ENCODE peak calls at places on chromosome 21, in six cellular contexts. One of them, this sample, is unnamed.

GRCh38 chr21:33898546-33898945 is 17.1 kb downstream of the ATP5PO start:
- DNase-seq in fibroblast of the aortic adventitia: no peak
- DNase-seq in right atrium auricular region: no peak
- DNase-seq in choroid plexus epithelial cell: peak; percentile 86
- DNase-seq in fibroblast of pulmonary artery: no peak
- DNase-seq in adrenal gland: no peak
- DNase-seq in this sample: peak; percentile 34

GRCh38 chr21:27532081-27532480 is 565.2 kb upstream of the ADAMTS5 start:
- DNase-seq in fibroblast of the aortic adventitia: peak; percentile 59
- DNase-seq in right atrium auricular region: no peak
- DNase-seq in choroid plexus epithelial cell: peak; percentile 50
- DNase-seq in fibroblast of pulmonary artery: peak; percentile 61
- DNase-seq in adrenal gland: no peak
- DNase-seq in this sample: no peak

GRCh38 chr21:41497008-41497407 is 10.9 kb downstream of the TMPRSS2 start:
- DNase-seq in fibroblast of the aortic adventitia: no peak
- DNase-seq in right atrium auricular region: no peak
- DNase-seq in choroid plexus epithelial cell: no peak
- DNase-seq in fibroblast of pulmonary artery: no peak
- DNase-seq in adrenal gland: no peak
- DNase-seq in this sample: no peak

GRCh38 chr21:23809573-23809972 is 1797.7 kb downstream of the MRPL39 start:
- DNase-seq in fibroblast of the aortic adventitia: no peak
- DNase-seq in right atrium auricular region: no peak
- DNase-seq in choroid plexus epithelial cell: no peak
- DNase-seq in fibroblast of pulmonary artery: no peak
- DNase-seq in adrenal gland: no peak
- DNase-seq in this sample: no peak

GRCh38 chr21:20790113-20790512 is 208.1 kb upstream of the NCAM2 start:
- DNase-seq in fibroblast of the aortic adventitia: no peak
- DNase-seq in right atrium auricular region: no peak
- DNase-seq in choroid plexus epithelial cell: peak; percentile 53
- DNase-seq in fibroblast of pulmonary artery: no peak
- DNase-seq in adrenal gland: no peak
- DNase-seq in this sample: no peak

GRCh38 chr21:21029159-21029558 is 30.9 kb downstream of the NCAM2 start:
- DNase-seq in fibroblast of the aortic adventitia: peak; percentile 8
- DNase-seq in right atrium auricular region: no peak
- DNase-seq in choroid plexus epithelial cell: peak; percentile 40
- DNase-seq in fibroblast of pulmonary artery: peak; percentile 27
- DNase-seq in adrenal gland: no peak
- DNase-seq in this sample: no peak

GRCh38 chr21:16047857-16048256 is 318.1 kb downstream of the USP25 start:
- DNase-seq in fibroblast of the aortic adventitia: peak; percentile 41
- DNase-seq in right atrium auricular region: no peak
- DNase-seq in choroid plexus epithelial cell: peak; percentile 17
- DNase-seq in fibroblast of pulmonary artery: no peak
- DNase-seq in adrenal gland: no peak
- DNase-seq in this sample: peak; percentile 22

GRCh38 chr21:15042531-15042930 is 22.3 kb downstream of the NRIP1 start:
- DNase-seq in fibroblast of the aortic adventitia: no peak
- DNase-seq in right atrium auricular region: no peak
- DNase-seq in choroid plexus epithelial cell: no peak
- DNase-seq in fibroblast of pulmonary artery: no peak
- DNase-seq in adrenal gland: no peak
- DNase-seq in this sample: no peak

GRCh38 chr21:31347435-31348032 is 3.5 kb upstream of the TIAM1 start:
- DNase-seq in fibroblast of the aortic adventitia: peak; percentile 61
- DNase-seq in right atrium auricular region: no peak
- DNase-seq in choroid plexus epithelial cell: peak; percentile 78
- DNase-seq in fibroblast of pulmonary artery: peak; percentile 64
- DNase-seq in adrenal gland: no peak
- DNase-seq in this sample: peak; percentile 16

GRCh38 chr21:25735221-25735894 is 586 bp downstream of the GABPA start:
- DNase-seq in fibroblast of the aortic adventitia: peak; percentile 70
- DNase-seq in right atrium auricular region: peak; percentile 93
- DNase-seq in choroid plexus epithelial cell: peak; percentile 94
- DNase-seq in fibroblast of pulmonary artery: peak; percentile 83
- DNase-seq in adrenal gland: peak; percentile 95
- DNase-seq in this sample: peak; percentile 86

GRCh38 chr21:28068455-28069358 is 924.0 kb downstream of the LTN1 start:
- DNase-seq in fibroblast of the aortic adventitia: peak; percentile 33
- DNase-seq in right atrium auricular region: no peak
- DNase-seq in choroid plexus epithelial cell: peak; percentile 12
- DNase-seq in fibroblast of pulmonary artery: no peak
- DNase-seq in adrenal gland: no peak
- DNase-seq in this sample: no peak

GRCh38 chr21:16196521-16197208 is 466.9 kb downstream of the USP25 start:
- DNase-seq in fibroblast of the aortic adventitia: peak; percentile 68
- DNase-seq in right atrium auricular region: no peak
- DNase-seq in choroid plexus epithelial cell: peak; percentile 60
- DNase-seq in fibroblast of pulmonary artery: peak; percentile 49
- DNase-seq in adrenal gland: no peak
- DNase-seq in this sample: peak; percentile 18

GRCh38 chr21:32578107-32578691 is 7.1 kb downstream of the TCP10L start:
- DNase-seq in fibroblast of the aortic adventitia: peak; percentile 7
- DNase-seq in right atrium auricular region: no peak
- DNase-seq in choroid plexus epithelial cell: peak; percentile 39
- DNase-seq in fibroblast of pulmonary artery: peak; percentile 26
- DNase-seq in adrenal gland: no peak
- DNase-seq in this sample: peak; percentile 5

GRCh38 chr21:26177187-26177586 is 6.6 kb upstream of the APP start:
- DNase-seq in fibroblast of the aortic adventitia: peak; percentile 60
- DNase-seq in right atrium auricular region: no peak
- DNase-seq in choroid plexus epithelial cell: no peak
- DNase-seq in fibroblast of pulmonary artery: no peak
- DNase-seq in adrenal gland: no peak
- DNase-seq in this sample: peak; percentile 66

GRCh38 chr21:42009018-42009830 is 936 bp downstream of the ZBTB21 start:
- DNase-seq in fibroblast of the aortic adventitia: peak; percentile 63
- DNase-seq in right atrium auricular region: no peak
- DNase-seq in choroid plexus epithelial cell: peak; percentile 41
- DNase-seq in fibroblast of pulmonary artery: peak; percentile 57
- DNase-seq in adrenal gland: peak; percentile 84
- DNase-seq in this sample: peak; percentile 81

GRCh38 chr21:17915976-17916375 is 96.8 kb upstream of the C21orf91 start:
- DNase-seq in fibroblast of the aortic adventitia: no peak
- DNase-seq in right atrium auricular region: no peak
- DNase-seq in choroid plexus epithelial cell: no peak
- DNase-seq in fibroblast of pulmonary artery: no peak
- DNase-seq in adrenal gland: no peak
- DNase-seq in this sample: no peak

GRCh38 chr21:15531986-15532385 is 197.8 kb upstream of the USP25 start:
- DNase-seq in fibroblast of the aortic adventitia: no peak
- DNase-seq in right atrium auricular region: no peak
- DNase-seq in choroid plexus epithelial cell: no peak
- DNase-seq in fibroblast of pulmonary artery: no peak
- DNase-seq in adrenal gland: no peak
- DNase-seq in this sample: no peak

GRCh38 chr21:31159808-31160207 is 121.5 kb upstream of the KRTAP19-8 start:
- DNase-seq in fibroblast of the aortic adventitia: no peak
- DNase-seq in right atrium auricular region: no peak
- DNase-seq in choroid plexus epithelial cell: no peak
- DNase-seq in fibroblast of pulmonary artery: no peak
- DNase-seq in adrenal gland: no peak
- DNase-seq in this sample: no peak

GRCh38 chr21:19237603-19238002 is 834.0 kb upstream of the TMPRSS15 start:
- DNase-seq in fibroblast of the aortic adventitia: no peak
- DNase-seq in right atrium auricular region: no peak
- DNase-seq in choroid plexus epithelial cell: no peak
- DNase-seq in fibroblast of pulmonary artery: no peak
- DNase-seq in adrenal gland: no peak
- DNase-seq in this sample: no peak

GRCh38 chr21:15159382-15160020 is 94.7 kb upstream of the NRIP1 start:
- DNase-seq in fibroblast of the aortic adventitia: peak; percentile 37
- DNase-seq in right atrium auricular region: no peak
- DNase-seq in choroid plexus epithelial cell: peak; percentile 63
- DNase-seq in fibroblast of pulmonary artery: peak; percentile 28
- DNase-seq in adrenal gland: no peak
- DNase-seq in this sample: no peak

GRCh38 chr21:26127918-26128317 is 42.7 kb downstream of the APP start:
- DNase-seq in fibroblast of the aortic adventitia: peak; percentile 43
- DNase-seq in right atrium auricular region: no peak
- DNase-seq in choroid plexus epithelial cell: peak; percentile 55
- DNase-seq in fibroblast of pulmonary artery: peak; percentile 59
- DNase-seq in adrenal gland: peak; percentile 75
- DNase-seq in this sample: peak; percentile 54

GRCh38 chr21:36917487-36918158 is 48.8 kb downstream of the HLCS start:
- DNase-seq in fibroblast of the aortic adventitia: peak; percentile 72
- DNase-seq in right atrium auricular region: no peak
- DNase-seq in choroid plexus epithelial cell: peak; percentile 79
- DNase-seq in fibroblast of pulmonary artery: peak; percentile 76
- DNase-seq in adrenal gland: peak; percentile 31
- DNase-seq in this sample: peak; percentile 40
- TF ChIP-seq CTCF in fibroblast of the aortic adventitia: peak; percentile 83
- TF ChIP-seq CTCF in right atrium auricular region: peak; percentile 67
- TF ChIP-seq CTCF in choroid plexus epithelial cell: peak; percentile 96
- TF ChIP-seq CTCF in fibroblast of pulmonary artery: peak; percentile 89
- TF ChIP-seq CTCF in adrenal gland: peak; percentile 33
- TF ChIP-seq CTCF in this sample: peak; percentile 67

DNA sequence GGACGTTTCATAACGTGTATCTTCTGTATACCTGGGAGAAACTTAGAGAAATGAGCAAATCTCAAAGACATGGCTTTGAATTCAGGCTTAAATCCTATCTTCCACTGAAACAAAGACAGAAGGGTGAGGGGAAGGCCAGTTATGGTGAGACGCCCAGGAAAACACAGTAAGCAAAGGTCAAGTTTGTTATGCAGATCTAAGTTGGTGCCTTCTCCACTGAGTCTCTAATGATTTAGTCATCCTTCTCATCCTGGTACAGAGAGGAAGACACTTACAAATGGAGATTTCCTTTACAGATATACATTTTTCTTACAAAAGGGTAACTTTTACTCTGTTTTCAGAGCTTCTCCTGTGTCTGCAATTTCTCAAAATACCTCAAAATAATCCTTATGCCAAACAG is 64.4 kb downstream of the MAP3K7CL start:
- DNase-seq in fibroblast of the aortic adventitia: no peak
- DNase-seq in right atrium auricular region: no peak
- DNase-seq in choroid plexus epithelial cell: peak; percentile 82
- DNase-seq in fibroblast of pulmonary artery: no peak
- DNase-seq in adrenal gland: no peak
- DNase-seq in this sample: no peak
- H3K4me3 ChIP-seq in fibroblast of the aortic adventitia: no peak overlapping the region
- H3K4me3 ChIP-seq in right atrium auricular region: peak overlapping the region; percentile 16
- H3K4me3 ChIP-seq in choroid plexus epithelial cell: no peak overlapping the region
- H3K4me3 ChIP-seq in fibroblast of pulmonary artery: no peak overlapping the region
- H3K4me3 ChIP-seq in adrenal gland: no peak overlapping the region
- H3K4me3 ChIP-seq in this sample: no peak overlapping the region

DNA sequence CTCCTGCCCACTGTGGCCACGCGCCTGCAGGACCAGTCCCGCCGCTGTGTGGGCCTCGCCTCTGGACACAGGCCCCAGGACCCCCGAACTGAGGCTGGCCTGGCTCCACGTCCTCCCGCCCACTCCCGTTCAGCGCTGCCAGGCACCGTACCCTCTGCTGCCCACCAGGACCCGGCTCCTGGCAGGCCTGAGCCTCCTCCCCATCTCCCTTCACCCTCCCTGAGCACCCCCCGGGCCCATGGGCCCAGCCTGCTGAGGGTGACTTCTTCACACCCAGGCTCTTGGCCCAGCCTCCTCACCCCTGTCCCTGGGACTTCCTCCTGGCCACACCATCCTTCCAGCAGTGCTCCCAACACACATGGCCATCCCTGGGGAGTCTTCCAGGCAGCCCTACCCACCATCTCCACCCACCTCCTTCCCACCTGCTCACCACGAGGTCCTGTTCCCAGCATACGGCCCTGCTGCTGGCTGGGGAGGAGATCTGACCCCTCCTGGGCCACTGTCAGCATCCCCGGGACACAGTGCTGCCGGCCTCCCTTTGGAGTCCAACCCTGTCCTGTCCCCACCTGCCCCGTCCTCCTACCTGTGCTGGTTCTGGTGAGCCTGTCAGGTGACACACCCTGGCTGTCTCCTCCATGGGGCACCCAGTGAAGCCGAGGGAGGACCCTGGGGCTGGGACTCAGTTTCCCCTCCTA is 53.6 kb downstream of the SLX9 start:
- DNase-seq in fibroblast of the aortic adventitia: no peak
- DNase-seq in right atrium auricular region: no peak
- DNase-seq in choroid plexus epithelial cell: no peak
- DNase-seq in fibroblast of pulmonary artery: no peak
- DNase-seq in adrenal gland: no peak
- DNase-seq in this sample: no peak
- TF ChIP-seq CTCF in fibroblast of the aortic adventitia: no peak
- TF ChIP-seq CTCF in right atrium auricular region: no peak
- TF ChIP-seq CTCF in choroid plexus epithelial cell: no peak
- TF ChIP-seq CTCF in fibroblast of pulmonary artery: no peak
- TF ChIP-seq CTCF in adrenal gland: no peak
- TF ChIP-seq CTCF in this sample: no peak

DNA sequence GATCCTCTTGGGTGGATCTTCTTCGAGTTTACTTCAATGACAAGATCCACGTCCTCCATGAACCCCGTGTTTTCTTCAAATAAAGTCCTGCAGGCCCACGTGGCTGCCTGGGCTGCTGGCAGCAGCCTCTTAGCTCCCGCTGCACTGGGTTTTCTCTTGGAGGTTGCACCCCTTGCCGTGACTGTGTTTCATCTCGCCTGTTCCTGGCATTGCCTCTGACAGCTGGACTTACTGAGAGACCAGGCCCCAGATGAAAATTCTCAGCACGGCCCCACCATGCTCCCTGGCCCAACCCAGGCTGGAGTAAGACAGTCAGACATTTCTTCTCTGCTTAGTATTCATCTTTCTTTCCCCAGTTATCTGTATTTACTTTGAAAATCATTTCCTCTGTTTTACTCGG is 274.8 kb upstream of the RUNX1 start:
- DNase-seq in fibroblast of the aortic adventitia: peak; percentile 91
- DNase-seq in right atrium auricular region: peak; percentile 74
- DNase-seq in choroid plexus epithelial cell: peak; percentile 35
- DNase-seq in fibroblast of pulmonary artery: peak; percentile 19
- DNase-seq in adrenal gland: no peak
- DNase-seq in this sample: peak; percentile 74
- H3K4me3 ChIP-seq in fibroblast of the aortic adventitia: no peak overlapping the region
- H3K4me3 ChIP-seq in right atrium auricular region: no peak overlapping the region
- H3K4me3 ChIP-seq in choroid plexus epithelial cell: no peak overlapping the region
- H3K4me3 ChIP-seq in fibroblast of pulmonary artery: no peak overlapping the region
- H3K4me3 ChIP-seq in adrenal gland: no peak overlapping the region
- H3K4me3 ChIP-seq in this sample: no peak overlapping the region